ENCODE peak calls at places on chromosomes 11 and 22, in four cellular contexts. P, D, Q and C are unnamed samples.

GRCh38 chr22:42684462-42685195 is 35.4 kb upstream of the CYB5R3 start:
- DNase-seq in P (no peak), D (no peak), Q (no peak), C (no peak)

GRCh38 chr22:26057731-26058130 is 111.5 kb upstream of the SEZ6L start:
- DNase-seq in P (no peak), D (no peak), Q (no peak), C (no peak)

GRCh38 chr11:69510471-69511357 is 29.3 kb downstream of the LINC01488 start:
- DNase-seq in P (no peak), D (no peak), Q (peak), C (no peak)

GRCh38 chr11:126601550-126602215 is 246.2 kb downstream of the ST3GAL4 start:
- DNase-seq in P (no peak), D (no peak), Q (no peak), C (no peak)

GRCh38 chr11:134028368-134028920 is 40.4 kb upstream of the JAM3 start:
- DNase-seq in P (no peak), D (no peak), Q (no peak), C (no peak)

GRCh38 chr11:2269601-2270321 is 627 bp downstream of the ASCL2 start:
- DNase-seq in P (peak), D (no peak), Q (peak), C (no peak)

GRCh38 chr11:127202105-127202504 is 201.5 kb upstream of the KIRREL3 start:
- DNase-seq in P (no peak), D (no peak), Q (no peak), C (no peak)

GRCh38 chr11:70732493-70733206 is 334.3 kb downstream of the CTTN start:
- DNase-seq in P (no peak), D (no peak), Q (no peak), C (no peak)

GRCh38 chr11:889686-890475 is 20.7 kb downstream of the CHID1 start:
- DNase-seq in P (no peak), D (no peak), Q (no peak), C (no peak)

GRCh38 chr22:48574776-48575566 is 1252.7 kb downstream of the BRD1 start:
- DNase-seq in P (no peak), D (no peak), Q (no peak), C (no peak)

GRCh38 chr11:130070109-130070828 is 575 bp downstream of the APLP2 start:
- DNase-seq in P (peak), D (no peak), Q (peak), C (peak)

GRCh38 chr11:113267536-113267935 is 46.8 kb upstream of the TTC12 start:
- DNase-seq in P (no peak), D (no peak), Q (no peak), C (no peak)

GRCh38 chr22:43789452-43789851 is 22.7 kb downstream of the EFCAB6 start:
- DNase-seq in P (no peak), D (no peak), Q (no peak), C (no peak)

GRCh38 chr11:60924110-60924905 is at the start of gene TMEM132A:
- DNase-seq in P (no peak), D (no peak), Q (no peak), C (no peak)

GRCh38 chr11:45725776-45726606 is 60.6 kb upstream of the CHST1 start:
- DNase-seq in P (no peak), D (no peak), Q (no peak), C (no peak)

GRCh38 chr11:65488273-65489058 is 10.4 kb upstream of the MALAT1 start:
- DNase-seq in P (no peak), D (no peak), Q (no peak), C (no peak)

GRCh38 chr11:18750944-18751343 is 25.0 kb upstream of the IGSF22 start:
- DNase-seq in P (no peak), D (no peak), Q (no peak), C (no peak)

GRCh38 chr11:77175869-77176539 is 48.0 kb downstream of the MYO7A start:
- DNase-seq in P (no peak), D (no peak), Q (no peak), C (no peak)

GRCh38 chr11:13337986-13338436 is 60.4 kb downstream of the BMAL1 start:
- DNase-seq in P (no peak), D (no peak), Q (no peak), C (no peak)